ENCODE peak calls at places on chromosome 20, in five cellular contexts. F, S, D, W and I are unnamed samples.

GRCh38 chr20:5654557-5654956 is 95.6 kb upstream of the SHLD1 start:
- DNase-seq in F (peak; percentile 97), S (peak; percentile 99), D (no peak), W (no peak), I (no peak)

GRCh38 chr20:57428611-57429496 is 37.7 kb downstream of the RBM38 start:
- DNase-seq in F (no peak), S (no peak), D (no peak), W (peak; percentile 61), I (no peak)

GRCh38 chr20:33561981-33562601 is 72.2 kb downstream of the CBFA2T2 start:
- DNase-seq in F (peak; percentile 95), S (peak; percentile 74), D (peak; percentile 77), W (peak; percentile 73), I (peak; percentile 61)

GRCh38 chr20:34615477-34615876 is 57.0 kb downstream of the MAP1LC3A start:
- DNase-seq in F (peak; percentile 49), S (no peak), D (no peak), W (no peak), I (no peak)

GRCh38 chr20:41134362-41135186 is 2.8 kb upstream of the PLCG1 start:
- DNase-seq in F (no peak), S (no peak), D (no peak), W (no peak), I (no peak)

GRCh38 chr20:13046409-13046808 is 37.6 kb downstream of the SPTLC3 start:
- DNase-seq in F (no peak), S (no peak), D (no peak), W (no peak), I (no peak)

GRCh38 chr20:10076126-10077080 is 41.6 kb downstream of the ANKEF1 start:
- DNase-seq in F (no peak), S (peak; percentile 68), D (no peak), W (no peak), I (no peak)

GRCh38 chr20:7673841-7674240 is 266.4 kb downstream of the HAO1 start:
- DNase-seq in F (no peak), S (no peak), D (no peak), W (no peak), I (no peak)

GRCh38 chr20:1301031-1301529 is 27.9 kb downstream of the SDCBP2 start:
- DNase-seq in F (peak; percentile 75), S (peak; percentile 31), D (no peak), W (no peak), I (peak; percentile 35)

GRCh38 chr20:22333885-22334545 is 250.4 kb downstream of the FOXA2 start:
- DNase-seq in F (peak; percentile 47), S (peak; percentile 81), D (no peak), W (peak; percentile 55), I (peak; percentile 64)

GRCh38 chr20:39468703-39469102 is 506.6 kb downstream of the DHX35 start:
- DNase-seq in F (no peak), S (no peak), D (no peak), W (no peak), I (no peak)

GRCh38 chr20:9040874-9041524 is 27.9 kb upstream of the PLCB4 start:
- DNase-seq in F (peak; percentile 86), S (no peak), D (no peak), W (no peak), I (no peak)

GRCh38 chr20:57450931-57451330 is 59.7 kb downstream of the RBM38 start:
- DNase-seq in F (no peak), S (no peak), D (no peak), W (no peak), I (no peak)

GRCh38 chr20:40688129-40689099 is 622 bp downstream of the MAFB start:
- DNase-seq in F (peak; percentile 1), S (peak; percentile 31), D (peak; percentile 37), W (peak; percentile 32), I (no peak)

GRCh38 chr20:32007787-32008616 is 2.2 kb upstream of the CCM2L start:
- DNase-seq in F (no peak), S (no peak), D (no peak), W (peak; percentile 46), I (no peak)

GRCh38 chr20:58634818-58635665 is 16.0 kb upstream of the STX16 start:
- DNase-seq in F (peak; percentile 61), S (no peak), D (no peak), W (no peak), I (no peak)

GRCh38 chr20:23455641-23456040 is 3.0 kb upstream of the CST11 start:
- DNase-seq in F (no peak), S (no peak), D (no peak), W (no peak), I (no peak)

GRCh38 chr20:14193885-14194284 is 143.5 kb downstream of the FLRT3 start:
- DNase-seq in F (no peak), S (peak; percentile 21), D (no peak), W (no peak), I (no peak)

GRCh38 chr20:57499676-57500075 is 25.3 kb downstream of the CTCFL start:
- DNase-seq in F (no peak), S (no peak), D (no peak), W (no peak), I (peak; percentile 46)

GRCh38 chr20:49446808-49447207 is 35.7 kb downstream of the KCNB1 start:
- DNase-seq in F (no peak), S (peak; percentile 24), D (peak; percentile 83), W (peak; percentile 34), I (peak; percentile 67)

GRCh38 chr20:43461894-43462293 is 4.2 kb downstream of the SRSF6 start:
- DNase-seq in F (no peak), S (no peak), D (no peak), W (no peak), I (no peak)

GRCh38 chr20:58131111-58131510 is 97.3 kb downstream of the ANKRD60 start:
- DNase-seq in F (no peak), S (no peak), D (no peak), W (no peak), I (no peak)

GRCh38 chr20:59560588-59561227 is 43.6 kb upstream of the PHACTR3 start:
- DNase-seq in F (peak; percentile 11), S (peak; percentile 35), D (no peak), W (peak; percentile 25), I (no peak)

GRCh38 chr20:13081877-13082276 is 73.1 kb downstream of the SPTLC3 start:
- DNase-seq in F (no peak), S (no peak), D (no peak), W (no peak), I (no peak)

GRCh38 chr20:9068232-9068781 is 580 bp upstream of the PLCB4 start:
- DNase-seq in F (peak; percentile 41), S (peak; percentile 72), D (no peak), W (no peak), I (no peak)

GRCh38 chr20:58495623-58496428 is 19.4 kb downstream of the APCDD1L start:
- DNase-seq in F (no peak), S (no peak), D (no peak), W (no peak), I (no peak)

GRCh38 chr20:17648306-17648646 is 33.8 kb downstream of the RRBP1 start:
- DNase-seq in F (no peak), S (no peak), D (peak; percentile 38), W (peak; percentile 81), I (no peak)

GRCh38 chr20:997016-997415 is 5.1 kb downstream of the RSPO4 start:
- DNase-seq in F (no peak), S (no peak), D (no peak), W (no peak), I (no peak)

GRCh38 chr20:6395695-6396094 is 272.9 kb upstream of the FERMT1 start:
- DNase-seq in F (peak; percentile 3), S (peak; percentile 4), D (no peak), W (no peak), I (no peak)

GRCh38 chr20:17960927-17961599 is 7.5 kb downstream of the SNX5 start:
- DNase-seq in F (peak; percentile 66), S (no peak), D (peak; percentile 70), W (no peak), I (no peak)

GRCh38 chr20:4546786-4547185 is 174.9 kb upstream of the PRND start:
- DNase-seq in F (peak; percentile 91), S (peak; percentile 85), D (no peak), W (no peak), I (no peak)

GRCh38 chr20:34269996-34270627 is 28.9 kb downstream of the ASIP start:
- DNase-seq in F (no peak), S (no peak), D (no peak), W (peak; percentile 50), I (no peak)

GRCh38 chr20:29874476-29875202 is 1382.8 kb upstream of the DEFB115 start:
- DNase-seq in F (no peak), S (no peak), D (no peak), W (no peak), I (no peak)

GRCh38 chr20:57688864-57689263 is 21.0 kb downstream of the PMEPA1 start:
- DNase-seq in F (no peak), S (no peak), D (peak; percentile 63), W (no peak), I (no peak)

GRCh38 chr20:1619861-1620444 is at the start of gene SIRPB1:
- DNase-seq in F (peak; percentile 0), S (no peak), D (no peak), W (peak; percentile 10), I (peak; percentile 59)

GRCh38 chr20:53581444-53582311 is 12.0 kb downstream of the ZNF217 start:
- DNase-seq in F (no peak), S (no peak), D (peak; percentile 31), W (no peak), I (peak; percentile 79)
- H3K4me1 ChIP-seq in F (peaks cover 21% of the 10 kb centered on the region), S (peaks cover 91% of the 10 kb centered on the region), D (peaks cover 12% of the 10 kb centered on the region), W (peaks cover 53% of the 10 kb centered on the region), I (no peaks in the 10 kb centered on the region)

GRCh38 chr20:63980806-63981728 is at the start of gene PRPF6:
- DNase-seq in F (peak; percentile 92), S (peak; percentile 97), D (peak; percentile 91), W (peak; percentile 96), I (peak; percentile 97)
- TF ChIP-seq POLR2A in F (peak; percentile 80), S (peak; percentile 68), D (peak; percentile 78), W (peak; percentile 62), I (peak; percentile 74)

GRCh38 chr20:62772994-62773858 is 23.0 kb upstream of the MRGBP start:
- DNase-seq in F (peak; percentile 19), S (no peak), D (no peak), W (peak; percentile 82), I (no peak)
- H3K4me1 ChIP-seq in F (peaks cover 11% of the 10 kb centered on the region), S (peaks cover 6% of the 10 kb centered on the region), D (peaks cover 4% of the 10 kb centered on the region), W (peaks cover 15% of the 10 kb centered on the region), I (no peaks in the 10 kb centered on the region)

DNA sequence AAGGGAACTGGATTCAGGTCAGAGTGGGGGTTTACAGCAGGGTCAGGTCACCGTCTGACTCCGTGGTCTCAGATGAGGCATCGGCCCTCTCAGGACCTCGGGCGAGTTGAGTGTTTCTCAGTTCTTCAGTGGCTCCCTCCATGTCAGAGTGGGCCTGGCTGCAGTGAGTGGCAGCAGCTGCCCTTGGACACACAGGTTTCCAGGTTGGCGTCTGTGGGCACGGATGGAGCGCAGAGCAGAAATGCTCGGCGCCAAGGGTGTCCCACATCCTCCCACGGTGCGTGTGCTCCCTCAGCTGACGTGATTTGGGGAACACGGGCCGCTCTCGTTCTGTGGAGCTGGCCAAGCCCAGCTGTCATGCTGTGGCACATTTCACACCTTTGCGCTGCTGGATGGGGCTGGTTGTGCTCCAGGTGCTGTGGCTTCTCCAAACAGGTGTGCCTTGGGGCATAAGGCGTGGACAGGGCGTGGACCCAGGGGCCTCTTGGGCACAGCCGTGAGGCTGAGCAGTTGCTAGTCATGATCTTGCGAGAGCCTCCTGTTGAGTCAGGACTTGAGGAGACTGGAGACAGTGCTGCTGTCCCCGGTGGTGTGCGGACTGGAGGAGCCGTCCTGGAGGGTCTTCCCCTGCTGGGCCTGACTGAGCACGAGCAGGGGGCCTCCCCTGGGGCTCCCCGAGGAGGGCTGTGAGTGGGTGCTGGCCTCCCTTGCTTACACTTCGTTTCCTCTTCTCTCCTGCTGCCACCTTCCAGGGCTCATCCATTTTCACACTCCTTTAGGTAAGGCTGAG is 9.5 kb upstream of the DNAJC5 start:
- DNase-seq in F (no peak), S (no peak), D (no peak), W (no peak), I (peak; percentile 65)
- TF ChIP-seq POLR2A in F (no peak), S (no peak), D (no peak), W (no peak), I (no peak)